ENCODE peak calls at places on chromosomes 6 and 20, in seven cellular contexts. Q, J, K, R, A, F and D are unnamed samples.

GRCh38 chr20:50224553-50225255 is 34.1 kb downstream of the CEBPB start:
- DNase-seq in Q (peak; percentile 88), K (no peak), R (peak; percentile 83), J (peak; percentile 91), F (no peak), A (no peak), D (no peak)

GRCh38 chr6:16681260-16681873 is 79.9 kb downstream of the ATXN1 start:
- DNase-seq in R (no peak), F (no peak), J (no peak), Q (no peak), K (peak; percentile 74), A (no peak), D (peak; percentile 96)

GRCh38 chr6:79719248-79719975 is 88.3 kb downstream of the SH3BGRL2 start:
- DNase-seq in Q (no peak), R (no peak), F (no peak), K (no peak), A (no peak), J (no peak), D (no peak)

GRCh38 chr20:64041781-64042771 is 6.1 kb downstream of the C20orf204 start:
- DNase-seq in F (no peak), Q (no peak), J (no peak), A (no peak), R (no peak), K (no peak), D (no peak)

GRCh38 chr6:170130201-170130621 is 160.7 kb downstream of the DLL1 start:
- DNase-seq in F (no peak), A (peak; percentile 43), R (peak; percentile 69), Q (peak; percentile 60), J (no peak), K (no peak), D (no peak)

GRCh38 chr6:137013738-137014602 is 30.8 kb downstream of the IL20RA start:
- DNase-seq in A (no peak), Q (no peak), J (no peak), F (no peak), R (no peak), K (peak; percentile 53), D (peak; percentile 88)

GRCh38 chr20:43953919-43954617 is 39.4 kb downstream of the TOX2 start:
- DNase-seq in F (no peak), K (no peak), A (no peak), R (no peak), Q (no peak), J (no peak), D (no peak)

GRCh38 chr6:122400467-122401089 is 1.1 kb downstream of the HSF2 start:
- DNase-seq in R (no peak), A (no peak), J (no peak), F (no peak), K (no peak), Q (no peak), D (peak; percentile 10)

GRCh38 chr6:127690092-127690491 is 113.1 kb downstream of the C6orf58 start:
- DNase-seq in K (peak; percentile 19), Q (no peak), F (no peak), A (no peak), R (no peak), J (no peak), D (peak; percentile 15)

GRCh38 chr20:32762754-32763201 is 593 bp downstream of the DNMT3B start:
- DNase-seq in Q (no peak), A (no peak), F (no peak), J (no peak), R (peak; percentile 65), K (no peak), D (no peak)

GRCh38 chr6:136550045-136550329 is 235 bp downstream of the MAP7 start:
- DNase-seq in R (no peak), Q (no peak), K (no peak), F (no peak), J (no peak), A (no peak), D (no peak)

DNA sequence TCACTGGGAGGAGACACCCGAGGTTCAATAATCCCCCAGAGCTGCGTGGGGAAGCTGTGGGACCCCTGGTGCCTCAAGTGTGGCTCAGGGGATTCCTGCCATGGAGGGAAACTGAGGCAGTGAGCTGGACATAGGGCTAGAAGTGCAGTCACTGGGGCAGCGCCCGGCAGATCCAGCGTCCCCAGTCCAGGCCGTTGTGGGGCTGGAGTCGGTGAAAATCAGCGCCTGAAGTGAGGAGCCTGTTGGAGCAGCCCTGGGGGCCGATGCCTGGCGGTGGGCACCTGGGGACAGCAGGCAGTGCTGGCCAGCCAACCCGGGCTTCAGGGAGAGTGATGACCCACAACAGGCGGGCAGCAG is 2.2 kb upstream of the COL9A3 start:
- DNase-seq in F (no peak), J (no peak), A (no peak), Q (no peak), R (no peak), K (no peak), D (no peak)
- H3K4me1 ChIP-seq in F (no peaks in the 10 kb centered on the region), J (peaks cover 49% of the 10 kb centered on the region), A (peaks cover 24% of the 10 kb centered on the region), Q (peaks cover 28% of the 10 kb centered on the region), R (peaks cover 31% of the 10 kb centered on the region), K (peaks cover 36% of the 10 kb centered on the region), D (peaks cover 3% of the 10 kb centered on the region)

DNA sequence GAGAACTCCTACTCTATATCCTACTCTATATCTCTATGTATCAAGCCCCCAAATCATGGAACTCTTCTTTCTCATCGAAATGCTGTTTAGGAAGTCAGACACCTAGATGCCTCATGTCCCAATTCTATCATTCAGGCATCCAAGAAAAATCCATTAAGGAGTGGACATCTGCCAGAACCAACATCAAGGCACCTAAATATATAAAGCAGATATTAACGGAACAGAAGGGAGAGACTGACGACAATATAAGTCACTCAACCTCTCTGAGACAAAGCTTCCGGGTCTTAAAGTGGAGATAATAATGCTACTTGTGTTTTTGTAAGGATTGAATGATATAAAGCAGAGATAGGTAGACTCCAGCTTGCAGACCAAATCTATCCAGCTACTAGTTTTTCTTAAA is 241.5 kb downstream of the NFATC2 start:
- DNase-seq in J (no peak), K (no peak), R (no peak), A (no peak), F (no peak), Q (no peak), D (no peak)
- H3K27ac ChIP-seq in J (no peak overlapping the region), K (no peak overlapping the region), R (no peak overlapping the region), A (no peak overlapping the region), F (no peak overlapping the region), Q (no peak overlapping the region), D (no peak overlapping the region)

GRCh38 chr6:26017567-26017966 is 55.0 kb downstream of the TRIM38 start:
- DNase-seq in J (peak; percentile 87), R (peak; percentile 76), A (peak; percentile 76), K (no peak), F (peak; percentile 80), Q (peak; percentile 81), D (peak; percentile 81)
- TF ChIP-seq CTCF in J (peak; percentile 26), R (peak; percentile 66), A (no peak), K (no peak), F (peak; percentile 45), Q (peak; percentile 45), D (peak; percentile 75)

DNA sequence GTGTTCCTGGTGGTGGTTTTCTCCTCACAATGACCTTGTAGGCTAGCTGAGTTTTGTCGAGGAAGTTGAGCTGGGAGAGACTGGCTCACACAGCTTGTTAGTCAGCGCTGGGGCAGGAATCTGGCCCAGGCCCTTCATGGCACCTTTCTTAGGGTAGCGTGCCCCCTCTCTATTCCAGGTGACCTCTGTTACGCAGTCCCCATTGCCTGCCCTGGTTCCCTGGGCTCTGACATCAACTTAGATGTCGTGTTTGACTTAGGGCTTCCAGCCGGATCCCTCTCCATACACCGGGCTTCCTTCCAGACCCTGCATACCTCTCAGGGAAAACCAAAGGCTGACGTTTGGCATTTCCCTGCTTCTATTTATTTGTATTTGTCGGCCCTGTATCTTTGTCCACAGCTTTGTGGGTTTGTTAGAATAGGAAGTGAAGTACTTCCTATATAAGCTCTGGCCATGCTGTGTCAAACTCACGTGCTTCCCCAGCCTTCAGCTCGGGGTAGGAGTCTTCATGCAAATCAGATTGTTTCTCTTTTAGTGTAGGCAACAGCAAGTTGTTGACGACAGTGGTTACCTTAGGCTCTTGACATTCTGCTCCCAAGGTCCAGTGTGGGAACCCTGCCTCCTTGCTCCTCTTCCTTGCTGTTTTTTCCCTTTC is 12.8 kb downstream of the IGF2R start:
- DNase-seq in Q (no peak), R (no peak), F (no peak), J (no peak), A (no peak), K (no peak), D (no peak)
- H3K4me1 ChIP-seq in Q (peaks cover 97% of the 10 kb centered on the region), R (peaks cover 53% of the 10 kb centered on the region), F (peaks cover 18% of the 10 kb centered on the region), J (peaks cover 96% of the 10 kb centered on the region), A (peaks cover 4% of the 10 kb centered on the region), K (peaks cover 23% of the 10 kb centered on the region), D (peaks cover 32% of the 10 kb centered on the region)

DNA sequence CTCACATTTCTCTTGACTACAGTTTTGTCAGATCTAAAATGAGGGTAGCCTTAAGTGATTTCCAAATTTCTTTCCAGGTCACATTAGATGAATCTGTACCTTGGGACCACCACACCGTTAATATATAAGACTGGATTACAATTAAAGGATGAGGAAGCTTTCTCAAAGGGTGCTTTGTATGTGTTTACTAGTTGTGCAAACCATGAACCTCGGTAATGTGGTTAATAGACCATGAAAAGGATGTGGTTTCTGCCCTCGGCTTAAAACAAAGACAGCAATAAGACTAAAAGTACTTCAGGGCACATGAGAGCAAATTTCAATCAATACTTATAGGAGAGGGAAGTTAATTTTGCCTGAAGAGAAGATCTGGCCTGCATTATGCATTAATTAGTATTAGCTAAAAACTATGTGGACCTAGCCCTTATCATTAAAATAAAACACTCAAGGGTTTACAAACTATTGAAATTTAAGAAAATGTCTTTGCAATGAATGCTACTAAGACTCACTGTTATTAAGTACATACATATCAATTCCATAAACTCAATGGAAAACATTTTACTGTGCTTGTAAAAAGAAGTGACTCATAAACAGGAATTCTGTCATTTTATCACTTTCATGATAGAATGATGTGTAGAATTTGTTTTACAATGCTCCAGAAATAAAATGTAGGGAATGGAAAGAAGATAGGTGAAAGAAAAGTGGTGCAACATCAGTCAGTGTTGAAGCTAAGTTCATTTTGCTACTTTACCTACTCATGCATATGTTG is 936 bp upstream of the TMX4 start:
- DNase-seq in K (no peak), Q (no peak), F (no peak), A (no peak), J (no peak), R (no peak), D (no peak)
- H3K27ac ChIP-seq in K (no peak overlapping the region), Q (peak overlapping the region; percentile 97), F (no peak overlapping the region), A (peak overlapping the region; percentile 99), J (peak overlapping the region; percentile 100), R (peak overlapping the region; percentile 99), D (no peak overlapping the region)

GRCh38 chr6:12393100-12393499 is 102.9 kb downstream of the EDN1 start:
- DNase-seq in F (no peak), R (no peak), Q (no peak), K (no peak), A (no peak), J (no peak), D (peak; percentile 22)

GRCh38 chr6:12392490-12392889 is 102.3 kb downstream of the EDN1 start:
- DNase-seq in K (no peak), F (no peak), A (no peak), J (no peak), Q (no peak), R (no peak), D (no peak)

GRCh38 chr6:12391472-12391871 is 101.3 kb downstream of the EDN1 start:
- DNase-seq in Q (no peak), F (no peak), K (no peak), R (no peak), J (no peak), A (no peak), D (no peak)

GRCh38 chr6:12394170-12394569 is 104.0 kb downstream of the EDN1 start:
- DNase-seq in K (no peak), R (no peak), Q (no peak), A (no peak), J (no peak), F (no peak), D (no peak)

GRCh38 chr6:12395898-12396297 is 105.7 kb downstream of the EDN1 start:
- DNase-seq in F (no peak), R (no peak), A (no peak), K (no peak), Q (no peak), J (no peak), D (no peak)
- TF ChIP-seq CTCF in F (no peak), R (peak; percentile 32), A (no peak), K (no peak), Q (peak; percentile 21), J (no peak), D (peak; percentile 62)